ENCODE peak calls at places on chromosome 22, in six cellular contexts. A is psoas muscle, N is pancreas, E is WERI-Rb-1, H is lower lobe of right lung, U is brain microvascular endothelial cell. R is an unnamed sample.

GRCh38 chr22:45529966-45530575 is 27.4 kb downstream of the FBLN1 start:
- DNase-seq in H (no peak), A (no peak), N (no peak), E (no peak), U (no peak), R (no peak)

GRCh38 chr22:22922954-22923319 is 35.3 kb downstream of the IGLL5 start:
- DNase-seq in H (no peak), E (no peak), U (no peak), N (no peak), A (no peak), R (no peak)

GRCh38 chr22:49272546-49273125 is 555.0 kb downstream of the BRD1 start:
- DNase-seq in H (no peak), N (no peak), E (no peak), U (no peak), A (no peak), R (no peak)

GRCh38 chr22:27270818-27271510 is 530.6 kb downstream of the MN1 start:
- DNase-seq in H (no peak), A (no peak), U (no peak), E (peak), N (no peak), R (no peak)

GRCh38 chr22:49325531-49326395 is 501.9 kb downstream of the BRD1 start:
- DNase-seq in E (no peak), A (peak), U (no peak), N (no peak), H (peak), R (peak)

GRCh38 chr22:45590262-45590661 is 81.4 kb upstream of the ATXN10 start:
- DNase-seq in N (no peak), A (peak), E (no peak), U (no peak), H (no peak), R (no peak)

GRCh38 chr22:29290061-29290460 is 16.4 kb upstream of the GAS2L1 start:
- DNase-seq in E (no peak), H (no peak), U (no peak), N (no peak), A (no peak), R (no peak)

GRCh38 chr22:46491936-46492335 is 45.5 kb downstream of the CELSR1 start:
- DNase-seq in U (no peak), E (no peak), H (no peak), A (no peak), N (no peak), R (no peak)

GRCh38 chr22:25661067-25661466 is 80.9 kb upstream of the MYO18B start:
- DNase-seq in U (no peak), E (no peak), H (no peak), N (no peak), A (no peak), R (no peak)

GRCh38 chr22:31968022-31968421 is 23.7 kb downstream of the YWHAH start:
- DNase-seq in H (no peak), N (no peak), E (no peak), U (no peak), A (no peak), R (no peak)

GRCh38 chr22:28015056-28015445 is 96.0 kb upstream of the PITPNB start:
- DNase-seq in U (no peak), E (no peak), N (no peak), H (peak), A (no peak), R (no peak)

GRCh38 chr22:47199261-47199948 is 437.0 kb downstream of the TBC1D22A start:
- DNase-seq in A (peak), N (no peak), E (no peak), U (no peak), H (no peak), R (no peak)

GRCh38 chr22:47328550-47329243 is 566.2 kb downstream of the TBC1D22A start:
- DNase-seq in E (no peak), H (no peak), A (peak), U (peak), N (no peak), R (no peak)

GRCh38 chr22:44361391-44362126 is 48.8 kb upstream of the SHISAL1 start:
- DNase-seq in N (no peak), E (no peak), H (peak), U (no peak), A (peak), R (peak)

GRCh38 chr22:44735518-44736428 is 16.6 kb upstream of the ARHGAP8 start:
- DNase-seq in A (peak), N (peak), U (peak), E (peak), H (peak), R (peak)

GRCh38 chr22:30998329-30998728 is 29.3 kb downstream of the TUG1 start:
- DNase-seq in A (no peak), U (no peak), E (no peak), N (no peak), H (no peak), R (no peak)

GRCh38 chr22:29302681-29303465 is 3.6 kb upstream of the GAS2L1 start:
- DNase-seq in N (peak), H (no peak), A (peak), E (no peak), U (no peak), R (peak)

GRCh38 chr22:45722006-45722405 is 50.4 kb downstream of the ATXN10 start:
- DNase-seq in U (no peak), A (no peak), N (no peak), E (no peak), H (no peak), R (no peak)

GRCh38 chr22:48084041-48084748 is 1321.7 kb downstream of the TBC1D22A start:
- DNase-seq in A (no peak), H (no peak), N (no peak), U (no peak), E (no peak), R (no peak)

GRCh38 chr22:31977141-31977781 is 32.9 kb downstream of the YWHAH start:
- DNase-seq in E (peak), N (peak), H (peak), U (peak), A (peak), R (peak)

GRCh38 chr22:22002526-22003055 is 20.0 kb upstream of the TOP3B start:
- DNase-seq in H (no peak), N (no peak), E (no peak), U (no peak), A (no peak), R (no peak)

GRCh38 chr22:49979587-49980264 is 19.2 kb downstream of the PIM3 start:
- DNase-seq in N (peak), U (peak), E (peak), A (peak), H (peak), R (peak)

GRCh38 chr22:23144926-23145906 is at the start of gene RAB36:
- DNase-seq in H (peak), E (peak), U (peak), N (peak), A (peak), R (peak)

GRCh38 chr22:45424241-45424731 is 10.8 kb downstream of the RIBC2 start:
- DNase-seq in E (no peak), N (no peak), A (peak), H (peak), U (no peak), R (no peak)

GRCh38 chr22:44870021-44870420 is 117.6 kb downstream of the ARHGAP8 start:
- DNase-seq in A (no peak), H (no peak), E (peak), N (no peak), U (no peak), R (no peak)

GRCh38 chr22:27810566-27810965 is 9.0 kb upstream of the MN1 start:
- DNase-seq in H (no peak), A (peak), U (no peak), E (no peak), N (peak), R (peak)

GRCh38 chr22:47044722-47045545 is 282.5 kb downstream of the TBC1D22A start:
- DNase-seq in H (peak), U (no peak), N (no peak), E (no peak), A (peak), R (peak)

GRCh38 chr22:30191049-30191701 is 55.4 kb downstream of the LIF start:
- DNase-seq in H (no peak), E (no peak), A (no peak), U (no peak), N (no peak), R (no peak)

GRCh38 chr22:36594569-36594968 is 65.6 kb upstream of the EIF3D start:
- DNase-seq in U (no peak), H (no peak), E (no peak), A (no peak), N (no peak), R (no peak)

GRCh38 chr22:23124611-23125511 is 16.9 kb downstream of the RSPH14 start:
- DNase-seq in U (no peak), H (no peak), N (no peak), A (peak), E (no peak), R (no peak)

GRCh38 chr22:20191803-20192202 is 40.9 kb upstream of the CCDC188 start:
- DNase-seq in U (no peak), E (no peak), H (no peak), N (no peak), A (no peak), R (no peak)
- H3K27ac ChIP-seq in U (no peak), E (no peak), H (no peak), N (no peak), A (no peak), R (no peak)

DNA sequence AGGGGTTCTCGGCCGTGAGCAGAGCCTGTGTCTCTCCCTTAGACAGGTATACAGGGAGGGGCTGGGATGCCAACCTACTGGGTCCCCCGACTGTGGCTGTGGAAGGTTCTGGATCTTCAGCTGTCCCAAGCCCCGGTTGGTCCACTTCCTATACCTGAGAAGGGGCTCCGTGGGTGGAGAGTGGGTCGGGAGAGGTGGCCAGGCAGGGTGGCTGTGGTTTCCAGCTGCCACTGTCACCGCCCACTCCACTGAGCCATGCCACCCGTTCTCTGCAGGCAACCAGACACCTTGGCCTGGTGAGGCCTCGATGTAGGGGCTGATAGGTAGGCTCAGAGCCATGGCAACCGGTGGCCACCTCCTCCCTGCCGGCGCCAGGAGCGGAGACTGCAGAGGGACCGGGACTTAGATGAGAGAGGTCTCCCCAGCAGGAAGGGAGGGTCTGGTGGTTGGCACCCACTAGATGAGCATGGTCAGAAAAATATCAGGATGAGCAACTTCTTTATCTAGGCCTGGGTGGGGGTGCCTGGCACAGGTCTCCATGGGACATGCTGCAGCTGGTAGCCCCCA is 53.8 kb downstream of the TRIOBP start:
- DNase-seq in U (no peak), N (no peak), A (no peak), H (no peak), E (no peak), R (no peak)
- H3K27ac ChIP-seq in U (no peak), N (peak), A (peak), H (peak), E (no peak), R (peak)

DNA sequence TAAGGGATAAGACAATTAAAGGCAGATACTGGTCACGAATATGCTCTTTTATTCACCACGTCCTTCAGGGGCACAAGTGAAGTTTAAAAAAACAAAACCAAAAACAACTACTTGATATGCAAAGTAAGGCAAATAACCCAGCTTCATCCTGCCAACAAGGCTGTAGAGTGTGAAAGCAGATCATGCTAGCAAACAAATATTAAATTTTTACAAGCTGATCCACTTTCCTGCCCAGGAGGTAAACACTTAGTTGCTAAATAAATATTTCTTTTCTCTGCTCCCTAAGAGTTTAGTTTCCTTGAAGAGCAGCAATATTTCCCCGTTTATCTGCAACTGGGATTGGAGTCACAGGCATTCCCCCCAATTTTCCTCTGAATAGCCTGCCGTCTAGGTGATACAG is 300.2 kb downstream of the LARGE1 start:
- DNase-seq in N (no peak), U (no peak), A (no peak), H (no peak), E (no peak), R (no peak)
- H3K27ac ChIP-seq in N (no peak), U (no peak), A (no peak), H (no peak), E (no peak), R (no peak)

GRCh38 chr22:43303166-43303565 is 40.0 kb downstream of the SCUBE1 start:
- DNase-seq in E (no peak), U (no peak), A (peak), N (no peak), H (no peak), R (no peak)
- H3K27ac ChIP-seq in E (no peak), U (no peak), A (no peak), N (no peak), H (no peak), R (no peak)

GRCh38 chr22:40718250-40719204 is 39.2 kb downstream of the MCHR1 start:
- DNase-seq in U (no peak), E (no peak), H (no peak), N (no peak), A (no peak), R (no peak)

GRCh38 chr22:40721266-40721665 is 42.0 kb downstream of the MCHR1 start:
- DNase-seq in E (peak), U (no peak), A (peak), H (no peak), N (no peak), R (no peak)

GRCh38 chr22:40716116-40716515 is 36.8 kb downstream of the MCHR1 start:
- DNase-seq in N (no peak), U (no peak), A (no peak), H (no peak), E (no peak), R (no peak)

GRCh38 chr22:40720538-40721256 is 41.4 kb downstream of the MCHR1 start:
- DNase-seq in U (no peak), E (peak), N (no peak), H (no peak), A (peak), R (no peak)

GRCh38 chr22:40719599-40719998 is 40.3 kb downstream of the MCHR1 start:
- DNase-seq in E (no peak), U (no peak), H (no peak), N (no peak), A (peak), R (no peak)
- H3K27ac ChIP-seq in E (peak), U (no peak), H (no peak), N (no peak), A (no peak), R (no peak)

R was measured in right lobe of liver.